ENCODE peak calls at places on chromosomes 3 and 15, in nine cellular contexts. B, S, R, V, N, H, E, F and Z are unnamed samples.

GRCh38 chr3:138078096-138078495 is 37.3 kb downstream of the DZIP1L start:
- DNase-seq in H (no peak), S (no peak), V (no peak), R (no peak), N (no peak), E (no peak), B (no peak), F (peak; percentile 72), Z (no peak)

GRCh38 chr3:13484861-13485590 is 4.9 kb downstream of the HDAC11 start:
- DNase-seq in V (peak; percentile 78), N (no peak), H (peak; percentile 76), R (peak; percentile 94), S (peak; percentile 57), E (no peak), B (peak; percentile 92), F (peak; percentile 77), Z (peak; percentile 79)

GRCh38 chr3:194757629-194758028 is 71.9 kb downstream of the FAM43A start:
- DNase-seq in H (no peak), B (no peak), N (no peak), F (no peak), S (no peak), E (no peak), R (no peak), V (no peak), Z (no peak)

GRCh38 chr3:38029400-38030125 is at the start of gene PLCD1:
- DNase-seq in H (peak; percentile 73), E (peak; percentile 23), F (no peak), S (peak; percentile 95), B (peak; percentile 91), V (peak; percentile 91), N (peak; percentile 90), R (peak; percentile 88), Z (no peak)

GRCh38 chr3:105140899-105141367 is 225.8 kb upstream of the ALCAM start:
- DNase-seq in V (no peak), R (no peak), S (no peak), H (no peak), N (no peak), B (no peak), E (no peak), F (no peak), Z (no peak)

GRCh38 chr3:181694805-181695660 is 16.7 kb upstream of the SOX2 start:
- DNase-seq in S (peak; percentile 91), H (peak; percentile 72), E (no peak), R (peak; percentile 74), V (peak; percentile 71), F (no peak), N (peak; percentile 81), B (peak; percentile 60), Z (no peak)

GRCh38 chr15:99228120-99228770 is 21.1 kb downstream of the TTC23 start:
- DNase-seq in F (no peak), E (no peak), H (no peak), S (no peak), R (no peak), B (no peak), N (no peak), V (no peak), Z (no peak)

GRCh38 chr15:32979710-32980109 is 214.8 kb downstream of the FMN1 start:
- DNase-seq in E (peak; percentile 75), H (no peak), V (no peak), B (no peak), N (no peak), S (no peak), R (no peak), F (peak; percentile 92), Z (no peak)

GRCh38 chr3:82055792-82056191 is 294.3 kb upstream of the GBE1 start:
- DNase-seq in F (peak; percentile 84), N (no peak), S (no peak), R (no peak), V (no peak), B (no peak), H (no peak), E (no peak), Z (no peak)

GRCh38 chr3:25033407-25034029 is 394.5 kb upstream of the RARB start:
- DNase-seq in N (peak; percentile 93), E (no peak), R (no peak), S (peak; percentile 87), V (no peak), H (no peak), B (peak; percentile 77), F (peak; percentile 60), Z (no peak)

GRCh38 chr3:116340680-116341216 is 104.5 kb downstream of the LSAMP start:
- DNase-seq in H (no peak), B (no peak), V (no peak), E (no peak), S (no peak), R (no peak), N (no peak), F (no peak), Z (no peak)

GRCh38 chr15:39579487-39580116 is 1.3 kb upstream of the THBS1 start:
- DNase-seq in B (peak; percentile 76), H (peak; percentile 66), N (peak; percentile 97), V (no peak), R (peak; percentile 70), S (peak; percentile 95), E (peak; percentile 93), F (peak; percentile 89), Z (peak; percentile 97)

GRCh38 chr15:89809093-89809786 is 5.4 kb downstream of the ANPEP start:
- DNase-seq in F (no peak), H (no peak), S (peak; percentile 50), R (peak; percentile 20), V (peak; percentile 40), N (no peak), E (no peak), B (no peak), Z (no peak)

GRCh38 chr15:89812126-89812846 is 2.4 kb downstream of the ANPEP start:
- DNase-seq in S (no peak), H (peak; percentile 84), E (no peak), N (no peak), B (peak; percentile 55), R (peak; percentile 78), V (no peak), F (no peak), Z (no peak)

GRCh38 chr15:89809787-89810148 is 4.9 kb downstream of the ANPEP start:
- DNase-seq in E (no peak), S (no peak), R (peak; percentile 12), V (no peak), N (no peak), B (no peak), H (no peak), F (no peak), Z (no peak)

GRCh38 chr15:89812847-89813320 is 1.8 kb downstream of the ANPEP start:
- DNase-seq in S (no peak), B (no peak), E (no peak), H (no peak), V (no peak), N (no peak), R (peak; percentile 34), F (no peak), Z (no peak)

GRCh38 chr15:89810837-89811236 is 3.8 kb downstream of the ANPEP start:
- DNase-seq in R (no peak), S (no peak), H (no peak), N (no peak), E (no peak), B (no peak), F (no peak), V (peak; percentile 57), Z (no peak)
- H3K36me3 ChIP-seq in R (no peaks in the 10 kb centered on the region), S (no peaks in the 10 kb centered on the region), H (no peaks in the 10 kb centered on the region), N (no peaks in the 10 kb centered on the region), E (no peaks in the 10 kb centered on the region), B (no peaks in the 10 kb centered on the region), F (no peaks in the 10 kb centered on the region), V (no peaks in the 10 kb centered on the region), Z (no peaks in the 10 kb centered on the region)

DNA sequence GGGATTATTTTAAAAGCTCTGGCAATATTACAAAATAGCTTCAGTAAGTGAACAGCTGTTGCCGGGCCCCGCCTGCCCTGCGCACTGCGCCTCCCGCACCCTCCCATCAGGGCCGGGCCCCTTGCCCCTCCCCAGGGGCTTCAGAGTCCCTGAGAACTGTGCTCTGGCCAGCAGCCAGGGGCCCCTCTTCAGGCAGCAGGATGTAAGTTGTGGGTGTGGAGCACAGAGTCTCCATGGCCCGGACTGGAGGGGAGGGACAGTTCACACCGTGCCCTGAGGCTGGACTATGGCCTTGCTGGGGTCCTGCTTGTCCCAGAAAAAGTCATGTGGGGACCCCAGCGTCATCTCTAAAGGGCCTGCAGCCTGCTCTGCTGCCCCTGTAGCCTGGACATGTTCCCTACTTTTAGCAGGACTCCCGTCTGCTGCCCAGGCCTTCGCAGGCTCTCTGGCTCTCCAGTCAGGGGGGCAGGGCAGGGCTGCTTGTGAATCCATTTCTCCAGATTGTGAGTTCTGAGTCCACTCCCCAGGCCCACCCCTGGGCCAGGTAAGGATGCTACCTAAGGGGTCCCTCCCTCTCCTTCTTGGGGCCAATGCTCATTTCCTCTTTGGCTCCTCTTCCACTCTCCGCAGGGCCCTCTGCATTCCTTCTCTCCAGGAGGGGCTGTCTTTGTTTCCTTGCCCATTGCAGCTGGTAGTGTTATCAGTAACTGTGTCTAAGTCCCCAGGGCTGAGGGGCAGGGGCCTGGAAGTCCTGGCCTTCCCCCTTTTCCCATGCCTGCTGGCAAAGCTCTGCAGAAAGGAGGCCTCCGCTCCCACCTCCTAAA is 12.8 kb upstream of the CACNA2D2 start:
- DNase-seq in F (no peak), B (peak; percentile 87), V (peak; percentile 81), H (no peak), S (peak; percentile 92), N (peak; percentile 87), R (peak; percentile 79), E (no peak), Z (no peak)
- H3K4me3 ChIP-seq in F (no peak overlapping the region), B (no peak overlapping the region), V (peak overlapping the region; percentile 14), H (no peak overlapping the region), S (no peak overlapping the region), N (peak overlapping the region; percentile 43), R (peak overlapping the region; percentile 15), E (no peak overlapping the region), Z (no peak overlapping the region)

GRCh38 chr3:89179355-89179997 is 72.1 kb downstream of the EPHA3 start:
- DNase-seq in S (no peak), R (no peak), H (no peak), N (no peak), E (no peak), F (no peak), V (no peak), B (no peak), Z (no peak)
- H3K4me1 ChIP-seq in S (peaks cover 3% of the 10 kb centered on the region), R (no peaks in the 10 kb centered on the region), H (no peaks in the 10 kb centered on the region), N (peaks cover 30% of the 10 kb centered on the region), E (no peaks in the 10 kb centered on the region), F (no peaks in the 10 kb centered on the region), V (no peaks in the 10 kb centered on the region), B (no peaks in the 10 kb centered on the region), Z (peaks cover 17% of the 10 kb centered on the region)

GRCh38 chr3:183802989-183803388 is 22.4 kb downstream of the MAP6D1 start:
- DNase-seq in V (no peak), N (no peak), F (no peak), B (no peak), S (no peak), H (no peak), R (no peak), E (no peak), Z (peak; percentile 8)
- H3K36me3 ChIP-seq in V (peaks cover 12% of the 10 kb centered on the region), N (peaks cover 67% of the 10 kb centered on the region), F (peaks cover 57% of the 10 kb centered on the region), B (peaks cover 98% of the 10 kb centered on the region), S (peaks cover 97% of the 10 kb centered on the region), H (peaks cover 11% of the 10 kb centered on the region), R (peaks cover 96% of the 10 kb centered on the region), E (peaks cover 62% of the 10 kb centered on the region), Z (peaks cover 86% of the 10 kb centered on the region)

GRCh38 chr15:38117781-38118180 is 134.9 kb upstream of the SPRED1 start:
- DNase-seq in B (no peak), V (no peak), E (no peak), H (no peak), S (no peak), F (no peak), N (no peak), R (no peak), Z (no peak)
- H3K4me3 ChIP-seq in B (no peak overlapping the region), V (no peak overlapping the region), E (no peak overlapping the region), H (no peak overlapping the region), S (no peak overlapping the region), F (no peak overlapping the region), N (no peak overlapping the region), R (no peak overlapping the region), Z (no peak overlapping the region)